ENCODE peak calls at places on chromosomes 11 and 22, in five cellular contexts. I, G, Y, J and S are unnamed samples.

GRCh38 chr11:94933225-94934130 is 39.9 kb downstream of the CWC15 start:
- DNase-seq in I (peak), G (no peak), Y (no peak), J (no peak), S (no peak)

GRCh38 chr22:28105396-28105795 is 186.3 kb upstream of the PITPNB start:
- DNase-seq in I (no peak), G (no peak), Y (no peak), J (no peak), S (no peak)

GRCh38 chr11:94786264-94787126 is 18.3 kb downstream of the AMOTL1 start:
- DNase-seq in I (no peak), G (peak), Y (no peak), J (no peak), S (no peak)

GRCh38 chr11:120142072-120142423 is 4.1 kb upstream of the TRIM29 start:
- DNase-seq in I (no peak), G (no peak), Y (no peak), J (no peak), S (peak)

GRCh38 chr11:26144309-26144690 is 187.6 kb upstream of the ANO3 start:
- DNase-seq in I (no peak), G (no peak), Y (no peak), J (no peak), S (no peak)

GRCh38 chr11:62217191-62217748 is 8.8 kb downstream of the SCGB2A1 start:
- DNase-seq in I (no peak), G (peak), Y (no peak), J (no peak), S (no peak)

GRCh38 chr11:19598876-19599275 is 113.8 kb upstream of the NAV2 start:
- DNase-seq in I (no peak), G (no peak), Y (no peak), J (no peak), S (no peak)

GRCh38 chr22:26632422-26633155 is 10.8 kb downstream of the CRYBA4 start:
- DNase-seq in I (no peak), G (no peak), Y (no peak), J (no peak), S (no peak)

GRCh38 chr11:93251922-93252321 is 54.1 kb upstream of the SLC36A4 start:
- DNase-seq in I (no peak), G (no peak), Y (no peak), J (no peak), S (no peak)

GRCh38 chr11:123429336-123429735 is 733 bp upstream of the GRAMD1B start:
- DNase-seq in I (peak), G (no peak), Y (no peak), J (no peak), S (no peak)

GRCh38 chr11:2391663-2391975 is 8.9 kb upstream of the TSSC4 start:
- DNase-seq in I (no peak), G (no peak), Y (no peak), J (no peak), S (no peak)

GRCh38 chr22:35457729-35458546 is 58.0 kb downstream of the MCM5 start:
- DNase-seq in I (no peak), G (no peak), Y (no peak), J (no peak), S (no peak)

GRCh38 chr22:20881231-20881630 is 22.4 kb downstream of the SNAP29 start:
- DNase-seq in I (no peak), G (no peak), Y (no peak), J (no peak), S (no peak)

GRCh38 chr11:11044137-11044855 is 186.4 kb upstream of the ZBED5 start:
- DNase-seq in I (no peak), G (no peak), Y (no peak), J (no peak), S (no peak)

GRCh38 chr11:29534831-29535230 is 482.0 kb downstream of the KCNA4 start:
- DNase-seq in I (peak), G (no peak), Y (no peak), J (no peak), S (no peak)

GRCh38 chr11:17813391-17814059 is 78.9 kb downstream of the KCNC1 start:
- DNase-seq in I (peak), G (no peak), Y (no peak), J (no peak), S (no peak)

GRCh38 chr11:2437516-2437915 is 6.8 kb downstream of the TRPM5 start:
- DNase-seq in I (no peak), G (no peak), Y (no peak), J (no peak), S (no peak)

GRCh38 chr22:27800250-27801131 is 1.1 kb downstream of the MN1 start:
- DNase-seq in I (no peak), G (no peak), Y (no peak), J (no peak), S (no peak)

GRCh38 chr22:36374603-36375024 is 13.2 kb downstream of the MYH9 start:
- DNase-seq in I (peak), G (no peak), Y (no peak), J (no peak), S (no peak)